ENCODE peak calls at places on chromosomes 3 and 15, in five cellular contexts. One of them, this sample, is unnamed.

GRCh38 chr15:91787198-91787597 is 66.3 kb upstream of the SLCO3A1 start:
- DNase-seq in HepG2: no peak
- DNase-seq in K562: no peak
- DNase-seq in SK-N-SH: no peak
- DNase-seq in HEK293T: no peak
- DNase-seq in this sample: no peak

GRCh38 chr3:120567370-120568197 is 28.6 kb upstream of the NDUFB4 start:
- DNase-seq in HepG2: peak; percentile 11
- DNase-seq in HEK293T: peak; percentile 49
- DNase-seq in K562: no peak
- DNase-seq in SK-N-SH: peak; percentile 63
- DNase-seq in this sample: no peak

GRCh38 chr3:47433796-47434195 is 41.9 kb downstream of the SCAP start:
- DNase-seq in SK-N-SH: no peak
- DNase-seq in K562: no peak
- DNase-seq in HEK293T: no peak
- DNase-seq in HepG2: no peak
- DNase-seq in this sample: no peak

GRCh38 chr3:189298469-189299375 is 127.0 kb downstream of the TPRG1 start:
- DNase-seq in SK-N-SH: no peak
- DNase-seq in K562: no peak
- DNase-seq in HEK293T: no peak
- DNase-seq in HepG2: no peak
- DNase-seq in this sample: no peak

GRCh38 chr15:89389841-89390603 is 55.4 kb upstream of the POLG start:
- DNase-seq in K562: no peak
- DNase-seq in SK-N-SH: peak; percentile 83
- DNase-seq in HepG2: no peak
- DNase-seq in HEK293T: no peak
- DNase-seq in this sample: no peak

GRCh38 chr15:54387808-54388207 is 409.6 kb downstream of the UNC13C start:
- DNase-seq in K562: no peak
- DNase-seq in SK-N-SH: no peak
- DNase-seq in HepG2: no peak
- DNase-seq in HEK293T: no peak
- DNase-seq in this sample: no peak

GRCh38 chr3:171257251-171258179 is 202.7 kb downstream of the TNIK start:
- DNase-seq in HepG2: no peak
- DNase-seq in SK-N-SH: no peak
- DNase-seq in HEK293T: no peak
- DNase-seq in K562: no peak
- DNase-seq in this sample: peak; percentile 76

GRCh38 chr15:70765504-70766281 is 2.3 kb upstream of the UACA start:
- DNase-seq in HEK293T: no peak
- DNase-seq in HepG2: no peak
- DNase-seq in SK-N-SH: no peak
- DNase-seq in K562: no peak
- DNase-seq in this sample: no peak

GRCh38 chr3:134426660-134427181 is 52.5 kb upstream of the AMOTL2 start:
- DNase-seq in HepG2: no peak
- DNase-seq in SK-N-SH: no peak
- DNase-seq in HEK293T: no peak
- DNase-seq in K562: no peak
- DNase-seq in this sample: no peak

GRCh38 chr15:52097176-52097575 is 15.4 kb downstream of the BCL2L10 start:
- DNase-seq in HEK293T: no peak
- DNase-seq in K562: no peak
- DNase-seq in SK-N-SH: no peak
- DNase-seq in HepG2: no peak
- DNase-seq in this sample: no peak

GRCh38 chr3:125300416-125300815 is 74.7 kb downstream of the ZNF148 start:
- DNase-seq in K562: no peak
- DNase-seq in HepG2: no peak
- DNase-seq in SK-N-SH: no peak
- DNase-seq in HEK293T: no peak
- DNase-seq in this sample: no peak

GRCh38 chr3:64357481-64357880 is 132.2 kb upstream of the PRICKLE2 start:
- DNase-seq in SK-N-SH: no peak
- DNase-seq in HepG2: no peak
- DNase-seq in K562: no peak
- DNase-seq in HEK293T: no peak
- DNase-seq in this sample: no peak

GRCh38 chr15:56356616-56357015 is 8.6 kb upstream of the TEX9 start:
- DNase-seq in SK-N-SH: no peak
- DNase-seq in HepG2: no peak
- DNase-seq in K562: no peak
- DNase-seq in HEK293T: no peak
- DNase-seq in this sample: no peak

GRCh38 chr3:14336414-14337285 is 65.8 kb upstream of the SLC6A6 start:
- DNase-seq in HEK293T: no peak
- DNase-seq in SK-N-SH: no peak
- DNase-seq in HepG2: peak; percentile 35
- DNase-seq in K562: no peak
- DNase-seq in this sample: no peak

GRCh38 chr15:100060276-100060926 is 281.4 kb downstream of the ADAMTS17 start:
- DNase-seq in HepG2: no peak
- DNase-seq in SK-N-SH: no peak
- DNase-seq in HEK293T: no peak
- DNase-seq in K562: no peak
- DNase-seq in this sample: no peak

GRCh38 chr15:91508633-91509032 is 344.9 kb upstream of the SLCO3A1 start:
- DNase-seq in HepG2: no peak
- DNase-seq in K562: no peak
- DNase-seq in SK-N-SH: no peak
- DNase-seq in HEK293T: no peak
- DNase-seq in this sample: no peak

GRCh38 chr3:127135241-127136023 is 57.5 kb upstream of the PRR23E start:
- DNase-seq in HepG2: no peak
- DNase-seq in HEK293T: peak; percentile 35
- DNase-seq in K562: no peak
- DNase-seq in SK-N-SH: peak; percentile 92
- DNase-seq in this sample: no peak

GRCh38 chr3:29275309-29275708 is 5.6 kb upstream of the RBMS3 start:
- DNase-seq in HepG2: no peak
- DNase-seq in SK-N-SH: no peak
- DNase-seq in K562: no peak
- DNase-seq in HEK293T: no peak
- DNase-seq in this sample: no peak

GRCh38 chr15:63466378-63467192 is 37.8 kb upstream of the USP3 start:
- DNase-seq in K562: peak; percentile 77
- DNase-seq in HepG2: peak; percentile 66
- DNase-seq in SK-N-SH: peak; percentile 72
- DNase-seq in HEK293T: peak; percentile 48
- DNase-seq in this sample: no peak

GRCh38 chr3:197114007-197114406 is 84.4 kb upstream of the MELTF start:
- DNase-seq in SK-N-SH: no peak
- DNase-seq in HepG2: no peak
- DNase-seq in HEK293T: no peak
- DNase-seq in K562: no peak
- DNase-seq in this sample: no peak

GRCh38 chr15:40061212-40061901 is 22.4 kb upstream of the SRP14 start:
- DNase-seq in SK-N-SH: no peak
- DNase-seq in HepG2: no peak
- DNase-seq in K562: no peak
- DNase-seq in HEK293T: no peak
- DNase-seq in this sample: peak; percentile 73

GRCh38 chr3:114879059-114880031 is 267.7 kb downstream of the ZBTB20 start:
- DNase-seq in HEK293T: no peak
- DNase-seq in SK-N-SH: no peak
- DNase-seq in K562: no peak
- DNase-seq in HepG2: no peak
- DNase-seq in this sample: peak; percentile 40

GRCh38 chr3:146308682-146309081 is 57.8 kb upstream of the PLSCR4 start:
- DNase-seq in HEK293T: no peak
- DNase-seq in SK-N-SH: no peak
- DNase-seq in K562: no peak
- DNase-seq in HepG2: no peak
- DNase-seq in this sample: no peak

GRCh38 chr3:183410280-183410679 is 18.1 kb downstream of the MCF2L2 start:
- DNase-seq in SK-N-SH: no peak
- DNase-seq in K562: peak; percentile 82
- DNase-seq in HEK293T: no peak
- DNase-seq in HepG2: no peak
- DNase-seq in this sample: no peak

GRCh38 chr3:73490453-73491311 is 134.1 kb downstream of the PDZRN3 start:
- DNase-seq in SK-N-SH: no peak
- DNase-seq in HEK293T: peak; percentile 41
- DNase-seq in HepG2: peak; percentile 49
- DNase-seq in K562: no peak
- DNase-seq in this sample: no peak

GRCh38 chr3:62319570-62320243 is 53.6 kb downstream of the FEZF2 start:
- DNase-seq in K562: no peak
- DNase-seq in HepG2: no peak
- DNase-seq in SK-N-SH: no peak
- DNase-seq in HEK293T: no peak
- DNase-seq in this sample: no peak

GRCh38 chr15:101390462-101390861 is 95.4 kb upstream of the SNRPA1 start:
- DNase-seq in HEK293T: no peak
- DNase-seq in HepG2: no peak
- DNase-seq in K562: no peak
- DNase-seq in SK-N-SH: no peak
- DNase-seq in this sample: no peak

GRCh38 chr3:195151866-195152526 is 119.0 kb downstream of the XXYLT1 start:
- DNase-seq in HepG2: peak; percentile 50
- DNase-seq in SK-N-SH: no peak
- DNase-seq in K562: no peak
- DNase-seq in HEK293T: no peak
- DNase-seq in this sample: no peak

GRCh38 chr3:64150527-64151238 is 74.6 kb downstream of the PRICKLE2 start:
- DNase-seq in K562: no peak
- DNase-seq in HepG2: peak; percentile 68
- DNase-seq in SK-N-SH: peak; percentile 54
- DNase-seq in HEK293T: peak; percentile 39
- DNase-seq in this sample: no peak

GRCh38 chr3:143119974-143120715 is 574 bp downstream of the CHST2 start:
- DNase-seq in HepG2: no peak
- DNase-seq in K562: peak; percentile 39
- DNase-seq in SK-N-SH: peak; percentile 59
- DNase-seq in HEK293T: peak; percentile 61
- DNase-seq in this sample: no peak

GRCh38 chr3:42228796-42229195 is 37.2 kb downstream of the CCK start:
- DNase-seq in SK-N-SH: no peak
- DNase-seq in HepG2: peak; percentile 20
- DNase-seq in K562: peak; percentile 31
- DNase-seq in HEK293T: no peak
- DNase-seq in this sample: no peak

GRCh38 chr3:119279101-119279554 is 15.1 kb upstream of the ARHGAP31 start:
- DNase-seq in HepG2: no peak
- DNase-seq in K562: no peak
- DNase-seq in SK-N-SH: no peak
- DNase-seq in HEK293T: no peak
- DNase-seq in this sample: no peak

GRCh38 chr3:62169871-62170660 is 203.3 kb downstream of the FEZF2 start:
- DNase-seq in HEK293T: no peak
- DNase-seq in SK-N-SH: no peak
- DNase-seq in K562: no peak
- DNase-seq in HepG2: no peak
- DNase-seq in this sample: no peak

GRCh38 chr3:115111632-115112031 is 35.5 kb downstream of the ZBTB20 start:
- DNase-seq in HepG2: no peak
- DNase-seq in K562: no peak
- DNase-seq in HEK293T: no peak
- DNase-seq in SK-N-SH: no peak
- DNase-seq in this sample: no peak

GRCh38 chr3:72186485-72186864 is 401.5 kb upstream of the PROK2 start:
- DNase-seq in SK-N-SH: no peak
- DNase-seq in HepG2: no peak
- DNase-seq in HEK293T: no peak
- DNase-seq in K562: no peak
- DNase-seq in this sample: no peak

GRCh38 chr3:66039590-66039887 is 821 bp upstream of the MAGI1 start:
- DNase-seq in HEK293T: peak; percentile 42
- DNase-seq in HepG2: peak; percentile 24
- DNase-seq in SK-N-SH: peak; percentile 60
- DNase-seq in K562: peak; percentile 18
- DNase-seq in this sample: no peak

GRCh38 chr3:187615630-187616029 is 54.6 kb downstream of the SST start:
- DNase-seq in K562: no peak
- DNase-seq in HepG2: no peak
- DNase-seq in HEK293T: no peak
- DNase-seq in SK-N-SH: no peak
- DNase-seq in this sample: no peak

GRCh38 chr3:138174421-138175122 is at the start of gene DBR1:
- DNase-seq in K562: peak; percentile 78
- DNase-seq in HEK293T: peak; percentile 83
- DNase-seq in HepG2: peak; percentile 86
- DNase-seq in SK-N-SH: peak; percentile 86
- DNase-seq in this sample: peak; percentile 50

GRCh38 chr15:81939604-81940440 is 106.0 kb downstream of the MEX3B start:
- DNase-seq in K562: peak; percentile 60
- DNase-seq in HEK293T: peak; percentile 35
- DNase-seq in SK-N-SH: peak; percentile 42
- DNase-seq in HepG2: peak; percentile 19
- DNase-seq in this sample: no peak

GRCh38 chr3:150014782-150015181 is 44.1 kb upstream of the PFN2 start:
- DNase-seq in HEK293T: no peak
- DNase-seq in HepG2: no peak
- DNase-seq in K562: no peak
- DNase-seq in SK-N-SH: no peak
- DNase-seq in this sample: peak; percentile 39
- TF ChIP-seq FOXM1 in HEK293T: no peak
- TF ChIP-seq FOXM1 in HepG2: no peak
- TF ChIP-seq FOXM1 in K562: no peak
- TF ChIP-seq FOXM1 in SK-N-SH: no peak
- TF ChIP-seq FOXM1 in this sample: no peak

DNA sequence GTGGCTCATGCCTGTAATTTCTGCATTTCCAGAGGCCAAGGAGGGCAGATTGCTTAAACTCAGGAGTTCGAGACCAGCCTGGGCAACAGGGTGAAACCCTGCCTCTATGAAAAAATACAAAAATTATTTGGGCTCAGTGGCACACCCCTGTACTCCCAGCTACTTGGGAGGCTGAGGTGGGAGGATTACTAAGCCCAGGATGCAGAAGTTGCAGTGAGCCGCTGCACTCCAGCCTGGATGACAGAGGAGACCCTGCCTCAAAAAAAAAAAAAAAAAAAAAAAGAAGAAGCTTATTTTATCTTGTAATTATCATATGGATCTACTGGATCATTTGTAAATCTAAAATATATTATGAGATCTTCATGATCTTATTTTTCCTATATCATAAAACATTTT is 84.1 kb downstream of the PPCDC start:
- DNase-seq in K562: no peak
- DNase-seq in SK-N-SH: no peak
- DNase-seq in HepG2: no peak
- DNase-seq in HEK293T: no peak
- DNase-seq in this sample: no peak
- TF ChIP-seq FOXM1 in K562: no peak
- TF ChIP-seq FOXM1 in SK-N-SH: no peak
- TF ChIP-seq FOXM1 in HepG2: no peak
- TF ChIP-seq FOXM1 in HEK293T: no peak
- TF ChIP-seq FOXM1 in this sample: no peak

GRCh38 chr3:141851411-141851810 is 25.0 kb upstream of the ATP1B3 start:
- DNase-seq in K562: no peak
- DNase-seq in HEK293T: no peak
- DNase-seq in HepG2: no peak
- DNase-seq in SK-N-SH: no peak
- DNase-seq in this sample: no peak
- TF ChIP-seq FOXM1 in K562: no peak
- TF ChIP-seq FOXM1 in HEK293T: no peak
- TF ChIP-seq FOXM1 in HepG2: no peak
- TF ChIP-seq FOXM1 in SK-N-SH: no peak
- TF ChIP-seq FOXM1 in this sample: no peak

GRCh38 chr3:147354621-147355020 is 51.7 kb downstream of the ZIC4 start:
- DNase-seq in K562: no peak
- DNase-seq in SK-N-SH: no peak
- DNase-seq in HEK293T: no peak
- DNase-seq in HepG2: no peak
- DNase-seq in this sample: no peak
- TF ChIP-seq FOXM1 in K562: no peak
- TF ChIP-seq FOXM1 in SK-N-SH: no peak
- TF ChIP-seq FOXM1 in HEK293T: no peak
- TF ChIP-seq FOXM1 in HepG2: no peak
- TF ChIP-seq FOXM1 in this sample: no peak

This sample was measured in GM12878.